ENCODE peak calls at places on chromosomes 13 and 19, in eight cellular contexts. X, G, R, C, M, H, V and N are unnamed samples.

GRCh38 chr13:27839809-27840467 is 47.7 kb downstream of the GSX1 start:
- DNase-seq in G (no peak), M (no peak), V (no peak), R (no peak), H (no peak), C (no peak), X (no peak), N (no peak)

GRCh38 chr13:29791997-29792775 is 58.2 kb downstream of the UBL3 start:
- DNase-seq in X (no peak), R (no peak), G (no peak), H (no peak), M (no peak), V (no peak), C (no peak), N (no peak)

GRCh38 chr19:36113895-36114762 is 546 bp downstream of the POLR2I start:
- DNase-seq in M (no peak), H (peak), X (peak), C (peak), V (peak), R (no peak), G (no peak), N (no peak)

GRCh38 chr13:78712866-78713265 is 53.9 kb upstream of the OBI1 start:
- DNase-seq in V (peak), R (no peak), G (peak), H (no peak), X (no peak), C (no peak), M (no peak), N (no peak)

GRCh38 chr19:49595819-49596404 is 4.9 kb downstream of the PRR12 start:
- DNase-seq in G (no peak), R (no peak), M (no peak), C (no peak), H (no peak), X (no peak), V (no peak), N (no peak)

GRCh38 chr13:48896312-48896711 is 79.4 kb upstream of the FNDC3A start:
- DNase-seq in R (no peak), G (no peak), V (no peak), C (no peak), M (no peak), X (no peak), H (no peak), N (no peak)

GRCh38 chr19:7524523-7524922 is 2.1 kb downstream of the MCOLN1 start:
- DNase-seq in V (no peak), G (no peak), H (no peak), X (no peak), M (no peak), R (no peak), C (no peak), N (no peak)

GRCh38 chr19:18940791-18941627 is at the start of gene HOMER3:
- DNase-seq in X (peak), H (peak), C (peak), R (peak), M (peak), G (no peak), V (peak), N (peak)

GRCh38 chr13:114130708-114131580 is 1.5 kb downstream of the RASA3 start:
- DNase-seq in V (peak), G (peak), H (peak), R (no peak), X (peak), M (no peak), C (peak), N (peak)

GRCh38 chr19:54952591-54953344 is 5.4 kb upstream of the NLRP7 start:
- DNase-seq in V (peak), H (no peak), R (no peak), M (no peak), G (no peak), X (no peak), C (peak), N (no peak)

GRCh38 chr19:15595069-15595468 is 19.9 kb upstream of the CYP4F8 start:
- DNase-seq in C (no peak), M (no peak), V (no peak), G (no peak), R (no peak), X (no peak), H (no peak), N (no peak)

GRCh38 chr19:41308450-41309224 is 1.3 kb upstream of the CCDC97 start:
- DNase-seq in R (no peak), G (peak), C (peak), H (peak), M (peak), X (peak), V (peak), N (no peak)

GRCh38 chr19:13839193-13839937 is 37.6 kb upstream of the NANOS3 start:
- DNase-seq in H (peak), M (peak), X (peak), C (peak), G (no peak), R (peak), V (peak), N (peak)

GRCh38 chr13:103812966-103813365 is 746.7 kb upstream of the SLC10A2 start:
- DNase-seq in R (no peak), C (no peak), V (no peak), M (no peak), H (peak), G (no peak), X (no peak), N (no peak)

GRCh38 chr13:100176781-100177389 is 88.0 kb downstream of the PCCA start:
- DNase-seq in H (peak), V (no peak), R (no peak), C (no peak), G (peak), X (no peak), M (no peak), N (no peak)

GRCh38 chr13:113818700-113819295 is 45.1 kb downstream of the GAS6 start:
- DNase-seq in V (no peak), X (no peak), H (no peak), G (no peak), M (no peak), R (no peak), C (no peak), N (no peak)

GRCh38 chr13:27006519-27007161 is 165.0 kb downstream of the USP12 start:
- DNase-seq in G (no peak), M (no peak), V (peak), C (no peak), H (peak), R (no peak), X (no peak), N (no peak)

GRCh38 chr19:7869910-7870511 is 4.2 kb downstream of the PRR36 start:
- DNase-seq in C (peak), G (peak), M (no peak), R (no peak), H (peak), V (peak), X (peak), N (no peak)

GRCh38 chr13:48132961-48133360 is 38.1 kb upstream of the MED4 start:
- DNase-seq in M (no peak), C (no peak), G (no peak), R (no peak), V (no peak), H (no peak), X (no peak), N (no peak)

GRCh38 chr13:84684048-84684662 is 801.9 kb upstream of the SLITRK1 start:
- DNase-seq in G (no peak), R (no peak), H (no peak), M (no peak), V (no peak), C (no peak), X (no peak), N (no peak)

GRCh38 chr13:48994731-48995130 is 19.0 kb downstream of the FNDC3A start:
- DNase-seq in C (no peak), X (no peak), V (no peak), R (no peak), M (no peak), H (no peak), G (no peak), N (no peak)

GRCh38 chr19:55590109-55590508 is 9.2 kb downstream of the FIZ1 start:
- DNase-seq in V (no peak), R (no peak), C (no peak), H (no peak), M (no peak), X (no peak), G (no peak), N (no peak)

GRCh38 chr13:67100723-67101122 is 129.4 kb downstream of the PCDH9 start:
- DNase-seq in X (no peak), V (peak), M (no peak), R (no peak), C (no peak), G (peak), H (no peak), N (no peak)

GRCh38 chr13:46516624-46517318 is 36.2 kb upstream of the LRCH1 start:
- DNase-seq in X (no peak), H (no peak), V (peak), R (no peak), M (no peak), G (no peak), C (no peak), N (no peak)

GRCh38 chr13:38775085-38775484 is 88.2 kb downstream of the FREM2 start:
- DNase-seq in R (no peak), X (no peak), H (no peak), M (no peak), G (no peak), V (no peak), C (no peak), N (no peak)

GRCh38 chr19:10828981-10829821 is 6.8 kb downstream of the TMED1 start:
- DNase-seq in X (no peak), R (no peak), C (no peak), G (no peak), H (peak), M (no peak), V (peak), N (peak)

GRCh38 chr13:22061806-22062391 is 391.0 kb downstream of the FGF9 start:
- DNase-seq in G (no peak), V (no peak), H (no peak), C (no peak), R (peak), M (no peak), X (no peak), N (no peak)

GRCh38 chr13:87889241-87889640 is 218.1 kb downstream of the SLITRK5 start:
- DNase-seq in X (no peak), C (no peak), H (no peak), V (no peak), G (no peak), R (no peak), M (no peak), N (no peak)
- TF ChIP-seq POLR2AphosphoS5 in X (no peak), C (no peak), H (no peak), V (no peak), G (no peak), R (no peak), M (no peak), N (no peak)

GRCh38 chr19:4267101-4267900 is 11.8 kb upstream of the SHD start:
- DNase-seq in X (peak), H (peak), C (peak), M (no peak), G (peak), R (peak), V (peak), N (no peak)
- TF ChIP-seq POLR2AphosphoS5 in X (no peak), H (no peak), C (no peak), M (no peak), G (no peak), R (no peak), V (no peak), N (peak)

DNA sequence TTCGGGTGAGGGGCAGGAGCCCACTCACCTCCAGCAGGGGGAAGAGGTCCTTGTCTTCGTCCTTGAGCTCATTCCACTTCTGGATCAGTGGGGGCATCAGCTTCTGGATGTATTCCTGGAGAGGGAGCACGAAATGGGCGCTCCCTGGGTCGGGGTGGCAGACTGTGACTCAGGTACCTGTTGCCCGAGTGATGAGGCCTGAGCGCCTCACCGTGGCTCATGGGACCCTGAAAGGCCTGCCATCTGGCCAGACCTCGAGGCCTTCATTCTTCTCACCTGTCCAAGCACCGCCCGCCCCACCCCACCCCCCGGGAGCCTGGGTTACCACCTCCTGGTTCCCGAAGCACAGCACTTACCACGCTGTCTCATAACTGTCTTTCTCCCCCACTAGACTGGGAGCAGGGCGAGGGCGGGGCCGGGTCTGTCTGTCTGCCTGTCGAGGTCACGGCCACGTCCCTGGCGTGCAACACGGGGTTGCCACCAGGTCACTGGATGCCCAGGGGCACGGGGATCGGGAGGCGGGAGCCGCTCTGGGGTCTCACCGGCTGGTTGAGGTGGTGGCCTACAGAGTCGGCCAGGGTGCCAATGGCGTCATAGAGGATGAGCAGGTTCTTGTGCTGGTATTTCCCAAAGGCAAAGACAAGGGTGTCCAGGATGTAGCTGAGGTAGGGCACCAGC is 9.4 kb upstream of the FBXW9 start:
- DNase-seq in G (no peak), M (no peak), R (no peak), H (no peak), C (no peak), V (no peak), X (no peak), N (no peak)
- TF ChIP-seq POLR2AphosphoS5 in G (no peak), M (no peak), R (no peak), H (no peak), C (no peak), V (no peak), X (no peak), N (no peak)

DNA sequence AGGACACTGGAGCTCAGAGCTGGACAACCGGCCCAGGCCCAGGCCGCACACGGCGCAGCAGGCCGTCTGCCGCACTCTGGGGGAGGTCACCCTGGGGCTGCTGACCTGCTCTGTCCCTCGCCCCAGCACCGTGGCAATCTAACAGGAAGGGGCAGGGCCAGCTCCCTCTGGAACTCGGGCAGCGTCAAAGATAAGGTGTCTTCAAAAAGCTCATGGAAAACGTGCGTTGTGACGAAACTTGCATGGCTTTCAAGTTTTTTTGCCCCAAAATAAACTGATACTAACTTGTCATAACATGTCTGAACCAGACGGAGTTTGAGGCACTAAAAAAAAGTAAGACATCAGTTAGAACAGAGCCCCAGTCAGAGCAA is 12.2 kb upstream of the ATP8B3 start:
- DNase-seq in G (no peak), C (no peak), M (no peak), X (no peak), H (no peak), V (no peak), R (no peak), N (no peak)
- TF ChIP-seq POLR2AphosphoS5 in G (no peak), C (no peak), M (no peak), X (no peak), H (no peak), V (no peak), R (no peak), N (no peak)

DNA sequence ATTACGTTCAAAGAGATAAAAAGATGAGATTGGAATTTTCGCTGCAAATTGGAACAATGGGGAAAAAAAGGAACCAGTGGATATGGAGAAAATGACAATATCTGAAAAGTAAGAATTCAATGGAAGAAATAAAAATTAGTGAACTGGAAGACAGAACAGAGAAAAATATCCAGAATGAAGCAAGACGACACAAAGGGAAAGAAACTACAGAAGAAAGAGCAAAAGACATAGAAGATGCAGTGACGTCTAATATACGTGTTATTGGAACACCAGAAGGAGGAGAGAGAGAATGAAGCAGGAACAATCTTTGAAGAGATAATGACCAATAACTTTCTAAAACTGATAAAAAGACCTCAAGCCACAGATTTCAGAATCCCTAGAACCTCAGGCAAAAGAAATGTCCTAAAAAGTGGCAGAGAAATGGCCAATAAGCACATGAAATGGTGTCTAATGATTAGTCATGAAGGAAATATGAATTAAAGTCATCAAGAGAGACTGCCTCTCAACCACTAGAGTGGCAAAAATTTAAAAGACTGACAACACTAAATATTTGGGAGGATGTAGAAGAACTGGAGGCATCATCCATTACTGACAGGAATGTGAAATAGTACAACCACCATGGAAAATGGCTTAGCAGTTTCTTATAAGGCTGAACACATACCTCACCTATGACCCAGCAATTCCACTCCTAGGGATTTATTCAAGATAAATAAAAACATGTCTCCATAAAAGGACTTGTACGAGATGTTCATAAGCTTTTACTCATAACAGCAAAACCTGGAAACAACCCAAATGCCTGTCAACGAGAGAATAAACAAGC is 56.5 kb downstream of the GADD45B start:
- DNase-seq in H (no peak), G (no peak), R (no peak), M (no peak), V (no peak), C (no peak), X (no peak), N (no peak)
- TF ChIP-seq POLR2AphosphoS5 in H (no peak), G (no peak), R (no peak), M (no peak), V (no peak), C (no peak), X (no peak), N (no peak)

GRCh38 chr19:46615966-46616365 is 8.9 kb downstream of the PTGIR start:
- DNase-seq in X (no peak), V (no peak), R (no peak), G (no peak), M (no peak), C (no peak), H (no peak), N (no peak)
- TF ChIP-seq POLR2AphosphoS5 in X (no peak), V (no peak), R (no peak), G (no peak), M (no peak), C (no peak), H (no peak), N (no peak)

DNA sequence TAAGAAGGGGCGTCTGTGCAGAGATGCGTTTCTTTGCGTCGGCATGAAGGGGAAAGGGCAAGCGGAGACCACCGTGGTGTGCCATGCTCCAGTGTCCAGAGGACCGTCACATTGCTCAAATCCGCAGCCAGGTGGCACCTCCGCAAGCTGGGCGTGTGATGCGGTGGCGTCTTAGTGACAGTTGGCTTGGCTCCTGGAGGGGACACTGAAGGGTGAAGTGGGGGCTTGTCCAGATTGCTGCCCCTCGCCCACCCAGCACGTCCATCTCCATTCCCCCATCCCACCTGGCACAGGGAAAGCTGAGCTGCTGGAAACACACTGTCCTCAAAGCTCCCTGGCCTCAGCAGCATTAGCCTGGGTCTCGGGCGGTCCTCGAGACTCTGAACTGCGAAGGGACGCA is 135.3 kb downstream of the SOX1 start:
- DNase-seq in H (no peak), C (no peak), G (no peak), V (no peak), X (no peak), R (no peak), M (no peak), N (no peak)
- TF ChIP-seq POLR2AphosphoS5 in H (no peak), C (no peak), G (no peak), V (no peak), X (no peak), R (no peak), M (no peak), N (no peak)